ENCODE peak calls at places on chromosomes 13 and 19, in five cellular contexts. One of them, this sample, is unnamed. For H3K4me1, the result is how much of the 10 kb centered on the place peaks cover.

GRCh38 chr19:32676186-32676894 is 692 bp downstream of the RGS9BP start:
- DNase-seq in stomach: peak
- DNase-seq in left ventricle myocardium inferior: no peak
- DNase-seq in Peyer's patch: no peak
- DNase-seq in ovary: no peak
- DNase-seq in this sample: no peak

GRCh38 chr13:110433014-110433413 is 125.9 kb downstream of the COL4A2 start:
- DNase-seq in stomach: no peak
- DNase-seq in left ventricle myocardium inferior: peak
- DNase-seq in Peyer's patch: no peak
- DNase-seq in ovary: no peak
- DNase-seq in this sample: no peak

GRCh38 chr19:10100163-10100785 is 2.2 kb downstream of the ANGPTL6 start:
- DNase-seq in stomach: no peak
- DNase-seq in left ventricle myocardium inferior: no peak
- DNase-seq in Peyer's patch: no peak
- DNase-seq in ovary: no peak
- DNase-seq in this sample: no peak

GRCh38 chr13:92494915-92495314 is 731.7 kb upstream of the GPC6 start:
- DNase-seq in stomach: no peak
- DNase-seq in left ventricle myocardium inferior: no peak
- DNase-seq in Peyer's patch: no peak
- DNase-seq in ovary: no peak
- DNase-seq in this sample: no peak

GRCh38 chr13:113169277-113170272 is 11.1 kb downstream of the PROZ start:
- DNase-seq in stomach: no peak
- DNase-seq in left ventricle myocardium inferior: no peak
- DNase-seq in Peyer's patch: no peak
- DNase-seq in ovary: no peak
- DNase-seq in this sample: no peak

GRCh38 chr13:105908581-105908980 is 626.9 kb downstream of the EFNB2 start:
- DNase-seq in stomach: no peak
- DNase-seq in left ventricle myocardium inferior: no peak
- DNase-seq in Peyer's patch: no peak
- DNase-seq in ovary: no peak
- DNase-seq in this sample: no peak

GRCh38 chr13:110831437-110832204 is 83.2 kb downstream of the ANKRD10 start:
- DNase-seq in stomach: no peak
- DNase-seq in left ventricle myocardium inferior: no peak
- DNase-seq in Peyer's patch: no peak
- DNase-seq in ovary: no peak
- DNase-seq in this sample: no peak

GRCh38 chr13:112056739-112057433 is 10.1 kb upstream of the SOX1 start:
- DNase-seq in stomach: no peak
- DNase-seq in left ventricle myocardium inferior: no peak
- DNase-seq in Peyer's patch: no peak
- DNase-seq in ovary: no peak
- DNase-seq in this sample: no peak

GRCh38 chr13:48595330-48596127 is 58.2 kb upstream of the CYSLTR2 start:
- DNase-seq in stomach: peak
- DNase-seq in left ventricle myocardium inferior: peak
- DNase-seq in Peyer's patch: no peak
- DNase-seq in ovary: peak
- DNase-seq in this sample: no peak

GRCh38 chr13:36142735-36143134 is 11.6 kb upstream of the DCLK1 start:
- DNase-seq in stomach: no peak
- DNase-seq in left ventricle myocardium inferior: no peak
- DNase-seq in Peyer's patch: no peak
- DNase-seq in ovary: no peak
- DNase-seq in this sample: no peak

GRCh38 chr13:28138756-28139470 is 568 bp downstream of the PAN3 start:
- DNase-seq in stomach: peak
- DNase-seq in left ventricle myocardium inferior: peak
- DNase-seq in Peyer's patch: peak
- DNase-seq in ovary: peak
- DNase-seq in this sample: peak

GRCh38 chr13:50787316-50788195 is 55.9 kb downstream of the DLEU7 start:
- DNase-seq in stomach: no peak
- DNase-seq in left ventricle myocardium inferior: no peak
- DNase-seq in Peyer's patch: no peak
- DNase-seq in ovary: no peak
- DNase-seq in this sample: no peak

GRCh38 chr13:36385471-36385870 is 39.3 kb upstream of the SPART start:
- DNase-seq in stomach: no peak
- DNase-seq in left ventricle myocardium inferior: no peak
- DNase-seq in Peyer's patch: no peak
- DNase-seq in ovary: no peak
- DNase-seq in this sample: no peak

GRCh38 chr19:35400773-35401100 is 29.9 kb downstream of the GPR42 start:
- DNase-seq in stomach: no peak
- DNase-seq in left ventricle myocardium inferior: no peak
- DNase-seq in Peyer's patch: no peak
- DNase-seq in ovary: no peak
- DNase-seq in this sample: no peak
- H3K4me1 ChIP-seq in stomach: under half
- H3K4me1 ChIP-seq in left ventricle myocardium inferior: under half
- H3K4me1 ChIP-seq in Peyer's patch: under half
- H3K4me1 ChIP-seq in ovary: under half
- H3K4me1 ChIP-seq in this sample: under half

GRCh38 chr19:16380943-16381755 is 56.5 kb downstream of the KLF2 start:
- DNase-seq in stomach: no peak
- DNase-seq in left ventricle myocardium inferior: peak
- DNase-seq in Peyer's patch: no peak
- DNase-seq in ovary: no peak
- DNase-seq in this sample: no peak

GRCh38 chr19:16381756-16382401 is 57.3 kb downstream of the KLF2 start:
- DNase-seq in stomach: no peak
- DNase-seq in left ventricle myocardium inferior: peak
- DNase-seq in Peyer's patch: no peak
- DNase-seq in ovary: peak
- DNase-seq in this sample: peak

GRCh38 chr19:16379521-16380313 is 55.1 kb downstream of the KLF2 start:
- DNase-seq in stomach: no peak
- DNase-seq in left ventricle myocardium inferior: peak
- DNase-seq in Peyer's patch: no peak
- DNase-seq in ovary: no peak
- DNase-seq in this sample: no peak

GRCh38 chr19:16378291-16378889 is 53.8 kb downstream of the KLF2 start:
- DNase-seq in stomach: no peak
- DNase-seq in left ventricle myocardium inferior: no peak
- DNase-seq in Peyer's patch: no peak
- DNase-seq in ovary: no peak
- DNase-seq in this sample: no peak

DNA sequence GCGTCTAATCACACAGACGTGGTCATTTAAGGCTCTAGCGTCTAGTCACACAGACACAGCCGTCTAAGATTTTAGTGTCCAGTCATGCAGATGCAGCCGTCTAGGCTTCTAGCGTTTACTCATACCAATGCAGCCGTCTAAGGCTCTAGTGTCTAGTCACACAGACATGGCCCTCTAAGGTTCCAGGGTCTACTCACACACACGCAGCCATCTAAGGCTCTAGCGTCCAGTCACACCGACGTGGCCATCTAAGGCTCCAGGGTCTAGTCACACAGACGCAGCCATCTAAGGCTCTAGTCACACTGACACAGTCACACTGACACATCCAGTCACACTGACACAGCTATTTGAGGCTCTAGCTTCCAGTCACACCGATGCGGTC is 55.7 kb downstream of the KLF2 start:
- DNase-seq in stomach: no peak
- DNase-seq in left ventricle myocardium inferior: no peak
- DNase-seq in Peyer's patch: no peak
- DNase-seq in ovary: no peak
- DNase-seq in this sample: no peak
- H3K4me1 ChIP-seq in stomach: under half
- H3K4me1 ChIP-seq in left ventricle myocardium inferior: half or more
- H3K4me1 ChIP-seq in Peyer's patch: under half
- H3K4me1 ChIP-seq in ovary: under half
- H3K4me1 ChIP-seq in this sample: under half

GRCh38 chr13:99982741-99983400 is 1.3 kb downstream of the ZIC2 start:
- DNase-seq in stomach: no peak
- DNase-seq in left ventricle myocardium inferior: no peak
- DNase-seq in Peyer's patch: no peak
- DNase-seq in ovary: no peak
- DNase-seq in this sample: no peak
- H3K4me1 ChIP-seq in stomach: half or more
- H3K4me1 ChIP-seq in left ventricle myocardium inferior: under half
- H3K4me1 ChIP-seq in Peyer's patch: under half
- H3K4me1 ChIP-seq in ovary: under half
- H3K4me1 ChIP-seq in this sample: under half

GRCh38 chr13:41457589-41458186 is 338 bp downstream of the RGCC start:
- DNase-seq in stomach: no peak
- DNase-seq in left ventricle myocardium inferior: peak
- DNase-seq in Peyer's patch: no peak
- DNase-seq in ovary: no peak
- DNase-seq in this sample: no peak

GRCh38 chr13:41458187-41458938 is 1.0 kb downstream of the RGCC start:
- DNase-seq in stomach: peak
- DNase-seq in left ventricle myocardium inferior: peak
- DNase-seq in Peyer's patch: peak
- DNase-seq in ovary: no peak
- DNase-seq in this sample: no peak

GRCh38 chr13:41460930-41461329 is 3.6 kb downstream of the RGCC start:
- DNase-seq in stomach: no peak
- DNase-seq in left ventricle myocardium inferior: no peak
- DNase-seq in Peyer's patch: no peak
- DNase-seq in ovary: no peak
- DNase-seq in this sample: no peak

GRCh38 chr13:41459754-41460111 is 2.4 kb downstream of the RGCC start:
- DNase-seq in stomach: no peak
- DNase-seq in left ventricle myocardium inferior: no peak
- DNase-seq in Peyer's patch: no peak
- DNase-seq in ovary: no peak
- DNase-seq in this sample: no peak

DNA sequence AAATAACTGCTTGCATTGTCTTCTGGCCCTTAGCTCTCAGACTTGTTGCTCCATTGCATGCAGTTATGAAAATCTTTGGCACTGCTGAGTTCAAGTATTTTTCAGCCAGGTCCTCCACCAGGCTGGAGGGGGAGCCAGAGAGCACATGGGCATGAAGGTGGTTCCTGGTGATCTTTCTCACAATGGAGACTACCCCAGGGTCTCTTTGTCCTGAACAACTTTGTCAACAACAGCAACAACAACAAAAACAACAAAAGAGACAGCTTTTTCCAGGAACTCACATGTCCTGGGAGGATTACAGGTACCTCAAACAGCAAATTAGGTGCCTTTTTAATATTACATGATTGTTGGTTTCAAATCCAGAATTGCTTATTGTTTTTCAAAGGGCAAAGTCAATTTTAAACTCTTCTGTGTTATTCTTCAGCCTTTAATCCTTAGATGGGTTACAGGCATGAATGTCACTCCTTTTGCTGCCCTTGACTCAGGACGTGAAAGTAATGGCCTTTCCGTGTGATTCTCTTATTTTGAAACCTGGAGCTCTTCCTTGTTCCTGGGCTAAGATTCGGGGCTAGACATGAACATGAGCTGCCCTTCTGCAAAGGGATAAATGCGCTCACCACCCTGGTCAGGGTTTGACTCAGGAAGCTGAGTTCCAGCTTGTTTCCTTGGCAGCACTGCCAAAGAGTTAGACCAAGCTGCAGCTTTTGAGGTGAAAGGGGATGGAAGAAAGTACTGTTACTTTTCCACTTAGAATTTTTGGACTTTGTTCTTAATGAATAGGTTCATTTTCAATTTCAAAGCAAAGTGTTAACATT is 1.8 kb downstream of the RGCC start:
- DNase-seq in stomach: peak
- DNase-seq in left ventricle myocardium inferior: peak
- DNase-seq in Peyer's patch: peak
- DNase-seq in ovary: no peak
- DNase-seq in this sample: peak
- H3K4me1 ChIP-seq in stomach: under half
- H3K4me1 ChIP-seq in left ventricle myocardium inferior: under half
- H3K4me1 ChIP-seq in Peyer's patch: under half
- H3K4me1 ChIP-seq in ovary: under half
- H3K4me1 ChIP-seq in this sample: under half

DNA sequence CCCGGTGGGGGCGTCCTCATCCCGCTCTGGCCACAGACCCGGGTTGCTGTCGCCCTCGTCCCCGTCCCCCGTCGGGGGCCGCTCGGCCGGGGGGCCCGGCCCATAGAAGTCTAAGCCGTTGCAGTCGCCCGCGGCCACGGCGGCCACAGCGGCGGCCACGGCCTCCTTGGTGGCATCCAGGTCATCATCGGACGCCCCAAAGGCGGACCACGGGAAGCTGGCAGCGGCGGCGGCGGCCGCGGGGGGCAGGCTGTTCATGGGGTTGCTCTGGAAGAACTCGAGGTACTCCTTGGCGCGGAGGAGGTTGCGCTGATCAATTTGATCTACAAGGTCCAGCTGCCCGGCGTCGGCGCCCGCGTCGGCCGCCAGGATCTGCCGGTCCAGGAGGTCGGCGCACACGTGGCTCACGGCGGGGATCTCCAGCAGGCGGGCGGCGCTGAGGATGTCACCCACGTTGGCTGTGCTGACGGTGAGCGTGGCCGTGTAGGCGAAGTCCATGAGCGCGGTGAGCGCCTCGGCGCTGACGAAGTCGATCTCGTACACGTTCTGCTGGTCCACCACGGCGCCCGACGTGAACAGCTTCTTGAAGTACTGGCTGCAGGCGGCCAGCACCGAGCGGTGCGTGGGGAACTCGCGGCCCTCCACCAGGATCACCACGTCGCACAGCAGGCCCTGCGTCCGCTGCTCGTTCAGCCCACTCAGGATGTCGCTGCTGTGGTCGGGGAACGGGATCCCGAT is 12.1 kb downstream of the ZBTB7A start:
- DNase-seq in stomach: no peak
- DNase-seq in left ventricle myocardium inferior: no peak
- DNase-seq in Peyer's patch: no peak
- DNase-seq in ovary: no peak
- DNase-seq in this sample: no peak
- H3K4me1 ChIP-seq in stomach: half or more
- H3K4me1 ChIP-seq in left ventricle myocardium inferior: half or more
- H3K4me1 ChIP-seq in Peyer's patch: under half
- H3K4me1 ChIP-seq in ovary: under half
- H3K4me1 ChIP-seq in this sample: under half

This sample was measured in breast epithelium.